ENCODE peak calls at places on chromosomes 4 and X, in seven cellular contexts. Y is activated gamma-delta T cell treated with Interleukin-2 at 50 U/mL for 16 hours; G is stimulated activated CD4-positive, alpha-beta T cell treated with anti-CD3 and anti-CD28 coated beads, Interleukin-15, amount 100 ng/mL, for 1 hour; N is NCI-H1105 treated with DMSO at 0.1 percent for 48 hours; T is HEK293T; H is PC-9; X is A673. M is an unnamed sample.

GRCh38 chr4:124318292-124318691 is 394.2 kb downstream of the ANKRD50 start:
- DNase-seq in H (no peak), T (no peak), N (peak), G (no peak), Y (no peak), X (no peak), M (no peak)

GRCh38 chr4:133000012-133000411 is 149.1 kb upstream of the PCDH10 start:
- DNase-seq in X (no peak), G (no peak), N (no peak), H (no peak), T (no peak), Y (no peak), M (peak)

GRCh38 chr4:140188975-140189374 is 35.0 kb upstream of the MAML3 start:
- DNase-seq in G (no peak), Y (no peak), H (peak), N (no peak), X (peak), T (no peak), M (no peak)

GRCh38 chr4:38084984-38085383 is 124.8 kb downstream of the PTTG2 start:
- DNase-seq in T (no peak), H (no peak), G (no peak), N (no peak), X (no peak), Y (no peak), M (no peak)

GRCh38 chr4:152983221-152983620 is 47.1 kb downstream of the FHDC1 start:
- DNase-seq in H (no peak), G (no peak), N (no peak), Y (no peak), T (no peak), X (no peak), M (no peak)

GRCh38 chrX:9581771-9582396 is 117.0 kb downstream of the TBL1X start:
- DNase-seq in Y (no peak), G (no peak), H (no peak), T (no peak), N (no peak), X (no peak), M (no peak)

GRCh38 chr4:119785963-119786362 is 157.4 kb upstream of the PDE5A start:
- DNase-seq in H (peak), N (peak), X (no peak), G (no peak), T (no peak), Y (no peak), M (no peak)

GRCh38 chr4:187294861-187295260 is 571.2 kb upstream of the FAT1 start:
- DNase-seq in T (no peak), N (no peak), X (peak), G (no peak), Y (no peak), H (no peak), M (no peak)

GRCh38 chr4:137283737-137284136 is 248.6 kb downstream of the PCDH18 start:
- DNase-seq in N (no peak), G (no peak), Y (no peak), X (no peak), H (no peak), T (no peak), M (peak)

GRCh38 chrX:112636288-112636687 is 43.5 kb downstream of the LHFPL1 start:
- DNase-seq in H (no peak), N (no peak), Y (no peak), X (no peak), T (no peak), G (no peak), M (peak)

GRCh38 chr4:182062936-182063335 is 180.3 kb upstream of the TENM3 start:
- DNase-seq in T (no peak), G (no peak), X (peak), H (no peak), Y (no peak), N (no peak), M (peak)

GRCh38 chrX:71911731-71912050 is 1.0 kb downstream of the NHSL2 start:
- DNase-seq in G (no peak), X (no peak), Y (no peak), N (no peak), T (no peak), H (no peak), M (no peak)

GRCh38 chrX:134537179-134537945 is 77.4 kb downstream of the HPRT1 start:
- DNase-seq in H (peak), T (no peak), Y (no peak), N (no peak), G (no peak), X (no peak), M (no peak)

GRCh38 chr4:187767158-187767557 is 228.4 kb upstream of the ZFP42 start:
- DNase-seq in H (no peak), Y (no peak), X (no peak), G (no peak), T (no peak), N (no peak), M (no peak)

GRCh38 chrX:18707442-18708049 is at the start of gene PPEF1:
- DNase-seq in X (peak), G (no peak), T (peak), H (no peak), Y (no peak), N (no peak), M (no peak)

GRCh38 chr4:14130551-14130950 is 503.0 kb upstream of the BOD1L1 start:
- DNase-seq in Y (no peak), X (peak), H (no peak), G (no peak), N (no peak), T (no peak), M (no peak)

GRCh38 chr4:137471461-137471860 is 60.8 kb downstream of the PCDH18 start:
- DNase-seq in G (no peak), Y (no peak), X (no peak), H (no peak), T (no peak), N (no peak), M (no peak)

GRCh38 chr4:121155893-121156292 is 8.2 kb downstream of the TNIP3 start:
- DNase-seq in Y (no peak), G (no peak), H (peak), N (no peak), X (peak), T (no peak), M (peak)

GRCh38 chr4:99808260-99808857 is 8.3 kb upstream of the DAPP1 start:
- DNase-seq in Y (peak), T (peak), X (peak), H (peak), N (peak), G (peak), M (peak)

GRCh38 chr4:99585521-99585920 is 10.9 kb downstream of the MTTP start:
- DNase-seq in Y (no peak), X (no peak), N (no peak), G (no peak), H (no peak), T (no peak), M (no peak)

GRCh38 chrX:66638591-66639500 is at the start of gene EDA2R:
- DNase-seq in H (no peak), N (no peak), T (no peak), G (no peak), Y (no peak), X (no peak), M (peak)

GRCh38 chrX:67787196-67787595 is 243.4 kb downstream of the AR start:
- DNase-seq in H (no peak), G (no peak), T (no peak), X (no peak), Y (no peak), N (no peak), M (no peak)

GRCh38 chrX:134990475-134991473 is at the start of gene SMIM10:
- DNase-seq in T (peak), Y (peak), N (no peak), G (no peak), X (no peak), H (peak), M (peak)

GRCh38 chr4:24105183-24106039 is 215.6 kb upstream of the PPARGC1A start:
- DNase-seq in X (no peak), N (no peak), G (no peak), Y (no peak), H (no peak), T (no peak), M (peak)

GRCh38 chr4:7299051-7299907 is 106.9 kb downstream of the SORCS2 start:
- DNase-seq in G (no peak), T (no peak), N (no peak), H (no peak), X (no peak), Y (no peak), M (no peak)

GRCh38 chr4:67714248-67714583 is 13.3 kb upstream of the UBA6 start:
- DNase-seq in X (no peak), H (no peak), Y (no peak), T (no peak), G (no peak), N (no peak), M (no peak)

GRCh38 chr4:122806981-122807679 is 19.5 kb upstream of the FGF2 start:
- DNase-seq in N (no peak), X (peak), T (no peak), G (no peak), H (no peak), Y (no peak), M (no peak)

GRCh38 chr4:39576268-39576667 is 49.0 kb upstream of the UGDH start:
- DNase-seq in G (no peak), Y (no peak), N (no peak), X (no peak), T (no peak), H (no peak), M (no peak)

GRCh38 chr4:52037730-52038108 is 380 bp downstream of the SGCB start:
- DNase-seq in H (no peak), X (peak), G (no peak), Y (peak), T (peak), N (peak), M (peak)